ENCODE peak calls at places on chromosomes 13 and 19, in nine cellular contexts. One of them, this sample, is unnamed.

GRCh38 chr13:44422755-44423643 is 49.4 kb downstream of the SERP2 start:
- DNase-seq in progenitor cell of endocrine pancreas: no peak
- DNase-seq in T-cell: no peak
- DNase-seq in PC-3: no peak
- DNase-seq in activated T-helper 1 cell treated with anti-CD3 and anti-CD28 coated beads, Interleukin-12 subunit alpha, Interleukin-12 subunit beta, Interleukin-2, Interleukin-4 antibody, amounts not matched to agents 30 ng/mL and 10 ng/mL and 1 ng/mL, durations not matched to agents 14 hours and 24 hours and 36 hours: no peak
- DNase-seq in central memory CD4-positive, alpha-beta T cell: no peak
- DNase-seq in cerebellar nuclear complex: no peak
- DNase-seq in GM04504: no peak
- DNase-seq in choroid plexus epithelial cell: no peak
- DNase-seq in this sample: no peak

GRCh38 chr19:29487432-29487831 is 38.4 kb upstream of the VSTM2B start:
- DNase-seq in progenitor cell of endocrine pancreas: no peak
- DNase-seq in T-cell: no peak
- DNase-seq in PC-3: no peak
- DNase-seq in activated T-helper 1 cell treated with anti-CD3 and anti-CD28 coated beads, Interleukin-12 subunit alpha, Interleukin-12 subunit beta, Interleukin-2, Interleukin-4 antibody, amounts not matched to agents 30 ng/mL and 10 ng/mL and 1 ng/mL, durations not matched to agents 14 hours and 24 hours and 36 hours: no peak
- DNase-seq in central memory CD4-positive, alpha-beta T cell: no peak
- DNase-seq in cerebellar nuclear complex: no peak
- DNase-seq in GM04504: no peak
- DNase-seq in choroid plexus epithelial cell: no peak
- DNase-seq in this sample: no peak

GRCh38 chr13:106753241-106753640 is 185.3 kb upstream of the ARGLU1 start:
- DNase-seq in progenitor cell of endocrine pancreas: no peak
- DNase-seq in T-cell: no peak
- DNase-seq in PC-3: no peak
- DNase-seq in activated T-helper 1 cell treated with anti-CD3 and anti-CD28 coated beads, Interleukin-12 subunit alpha, Interleukin-12 subunit beta, Interleukin-2, Interleukin-4 antibody, amounts not matched to agents 30 ng/mL and 10 ng/mL and 1 ng/mL, durations not matched to agents 14 hours and 24 hours and 36 hours: no peak
- DNase-seq in central memory CD4-positive, alpha-beta T cell: no peak
- DNase-seq in cerebellar nuclear complex: no peak
- DNase-seq in GM04504: no peak
- DNase-seq in choroid plexus epithelial cell: no peak
- DNase-seq in this sample: no peak

GRCh38 chr13:20174656-20175405 is 14.0 kb upstream of the GJA3 start:
- DNase-seq in progenitor cell of endocrine pancreas: no peak
- DNase-seq in T-cell: no peak
- DNase-seq in PC-3: peak
- DNase-seq in activated T-helper 1 cell treated with anti-CD3 and anti-CD28 coated beads, Interleukin-12 subunit alpha, Interleukin-12 subunit beta, Interleukin-2, Interleukin-4 antibody, amounts not matched to agents 30 ng/mL and 10 ng/mL and 1 ng/mL, durations not matched to agents 14 hours and 24 hours and 36 hours: no peak
- DNase-seq in central memory CD4-positive, alpha-beta T cell: peak
- DNase-seq in cerebellar nuclear complex: no peak
- DNase-seq in GM04504: peak
- DNase-seq in choroid plexus epithelial cell: peak
- DNase-seq in this sample: peak

GRCh38 chr19:48681127-48681470 is 8.3 kb upstream of the NTN5 start:
- DNase-seq in progenitor cell of endocrine pancreas: no peak
- DNase-seq in T-cell: no peak
- DNase-seq in PC-3: no peak
- DNase-seq in activated T-helper 1 cell treated with anti-CD3 and anti-CD28 coated beads, Interleukin-12 subunit alpha, Interleukin-12 subunit beta, Interleukin-2, Interleukin-4 antibody, amounts not matched to agents 30 ng/mL and 10 ng/mL and 1 ng/mL, durations not matched to agents 14 hours and 24 hours and 36 hours: no peak
- DNase-seq in central memory CD4-positive, alpha-beta T cell: no peak
- DNase-seq in cerebellar nuclear complex: no peak
- DNase-seq in GM04504: no peak
- DNase-seq in choroid plexus epithelial cell: peak
- DNase-seq in this sample: no peak

GRCh38 chr13:94620286-94620896 is 18.7 kb downstream of the GPR180 start:
- DNase-seq in progenitor cell of endocrine pancreas: no peak
- DNase-seq in T-cell: peak
- DNase-seq in PC-3: peak
- DNase-seq in activated T-helper 1 cell treated with anti-CD3 and anti-CD28 coated beads, Interleukin-12 subunit alpha, Interleukin-12 subunit beta, Interleukin-2, Interleukin-4 antibody, amounts not matched to agents 30 ng/mL and 10 ng/mL and 1 ng/mL, durations not matched to agents 14 hours and 24 hours and 36 hours: no peak
- DNase-seq in central memory CD4-positive, alpha-beta T cell: peak
- DNase-seq in cerebellar nuclear complex: no peak
- DNase-seq in GM04504: no peak
- DNase-seq in choroid plexus epithelial cell: peak
- DNase-seq in this sample: no peak

GRCh38 chr13:114151565-114152284 is 19.3 kb upstream of the RASA3 start:
- DNase-seq in progenitor cell of endocrine pancreas: no peak
- DNase-seq in T-cell: peak
- DNase-seq in PC-3: peak
- DNase-seq in activated T-helper 1 cell treated with anti-CD3 and anti-CD28 coated beads, Interleukin-12 subunit alpha, Interleukin-12 subunit beta, Interleukin-2, Interleukin-4 antibody, amounts not matched to agents 30 ng/mL and 10 ng/mL and 1 ng/mL, durations not matched to agents 14 hours and 24 hours and 36 hours: no peak
- DNase-seq in central memory CD4-positive, alpha-beta T cell: peak
- DNase-seq in cerebellar nuclear complex: no peak
- DNase-seq in GM04504: no peak
- DNase-seq in choroid plexus epithelial cell: no peak
- DNase-seq in this sample: peak

GRCh38 chr13:33353210-33353609 is 67.7 kb upstream of the STARD13 start:
- DNase-seq in progenitor cell of endocrine pancreas: no peak
- DNase-seq in T-cell: no peak
- DNase-seq in PC-3: no peak
- DNase-seq in activated T-helper 1 cell treated with anti-CD3 and anti-CD28 coated beads, Interleukin-12 subunit alpha, Interleukin-12 subunit beta, Interleukin-2, Interleukin-4 antibody, amounts not matched to agents 30 ng/mL and 10 ng/mL and 1 ng/mL, durations not matched to agents 14 hours and 24 hours and 36 hours: no peak
- DNase-seq in central memory CD4-positive, alpha-beta T cell: no peak
- DNase-seq in cerebellar nuclear complex: no peak
- DNase-seq in GM04504: no peak
- DNase-seq in choroid plexus epithelial cell: no peak
- DNase-seq in this sample: no peak

GRCh38 chr19:43618921-43619261 is 538 bp downstream of the ZNF428 start:
- DNase-seq in progenitor cell of endocrine pancreas: no peak
- DNase-seq in T-cell: no peak
- DNase-seq in PC-3: peak
- DNase-seq in activated T-helper 1 cell treated with anti-CD3 and anti-CD28 coated beads, Interleukin-12 subunit alpha, Interleukin-12 subunit beta, Interleukin-2, Interleukin-4 antibody, amounts not matched to agents 30 ng/mL and 10 ng/mL and 1 ng/mL, durations not matched to agents 14 hours and 24 hours and 36 hours: no peak
- DNase-seq in central memory CD4-positive, alpha-beta T cell: peak
- DNase-seq in cerebellar nuclear complex: peak
- DNase-seq in GM04504: no peak
- DNase-seq in choroid plexus epithelial cell: no peak
- DNase-seq in this sample: no peak

This sample was measured in 8988T.